ENCODE peak calls at places on chromosomes 1 and 21, in six cellular contexts. C is spleen, N is body of pancreas, L is 8988T, P is astrocyte of the spinal cord, Y is NB4. Q is an unnamed sample.

GRCh38 chr1:170660281-170660713 is 3.6 kb upstream of the PRRX1 start:
- DNase-seq in C (no peak), N (no peak), L (no peak), P (no peak), Y (no peak), Q (no peak)

GRCh38 chr1:203692565-203693470 is 66.2 kb downstream of the ATP2B4 start:
- DNase-seq in C (no peak), N (peak), L (peak), P (peak), Y (no peak), Q (peak)

GRCh38 chr1:53715478-53715877 is 23.5 kb downstream of the GLIS1 start:
- DNase-seq in C (no peak), N (peak), L (peak), P (no peak), Y (peak), Q (no peak)

GRCh38 chr1:235625340-235625739 is 24.2 kb downstream of the GNG4 start:
- DNase-seq in C (no peak), N (no peak), L (no peak), P (no peak), Y (no peak), Q (no peak)

GRCh38 chr1:114340906-114341698 is 169.9 kb downstream of the TRIM33 start:
- DNase-seq in C (no peak), N (no peak), L (no peak), P (no peak), Y (no peak), Q (no peak)

GRCh38 chr1:169595764-169596711 is 9.8 kb upstream of the F5 start:
- DNase-seq in C (no peak), N (no peak), L (no peak), P (peak), Y (peak), Q (no peak)

GRCh38 chr1:208595745-208596144 is 351.6 kb upstream of the PLXNA2 start:
- DNase-seq in C (no peak), N (no peak), L (no peak), P (peak), Y (no peak), Q (no peak)

GRCh38 chr1:207959141-207959825 is 48.4 kb upstream of the CD34 start:
- DNase-seq in C (peak), N (peak), L (no peak), P (peak), Y (peak), Q (peak)

GRCh38 chr1:202807926-202808757 is at the start of gene KDM5B:
- DNase-seq in C (peak), N (peak), L (peak), P (peak), Y (peak), Q (peak)

GRCh38 chr1:247110627-247111258 is 6.6 kb upstream of the ZNF669 start:
- DNase-seq in C (peak), N (no peak), L (no peak), P (no peak), Y (peak), Q (no peak)

GRCh38 chr1:33399375-33399774 is 31.5 kb downstream of the PHC2 start:
- DNase-seq in C (no peak), N (no peak), L (no peak), P (no peak), Y (no peak), Q (no peak)

GRCh38 chr1:35298464-35298863 is 30.0 kb downstream of the ZMYM4 start:
- DNase-seq in C (no peak), N (peak), L (no peak), P (peak), Y (peak), Q (peak)

GRCh38 chr1:15579683-15580047 is 5.2 kb downstream of the AGMAT start:
- DNase-seq in C (no peak), N (no peak), L (no peak), P (no peak), Y (no peak), Q (no peak)

GRCh38 chr1:10767282-10767681 is 29.2 kb downstream of the CASZ1 start:
- DNase-seq in C (no peak), N (no peak), L (no peak), P (no peak), Y (no peak), Q (peak)

GRCh38 chr1:180412583-180412982 is 89.8 kb downstream of the ACBD6 start:
- DNase-seq in C (no peak), N (no peak), L (no peak), P (no peak), Y (no peak), Q (no peak)

GRCh38 chr21:14718957-14719356 is 172.8 kb upstream of the SAMSN1 start:
- DNase-seq in C (no peak), N (no peak), L (no peak), P (no peak), Y (no peak), Q (no peak)

GRCh38 chr1:53754484-53755312 is 15.7 kb upstream of the GLIS1 start:
- DNase-seq in C (no peak), N (peak), L (no peak), P (peak), Y (peak), Q (no peak)